ENCODE peak calls at places on chromosome 1, in five cellular contexts. D is left lung, A is heart left ventricle, O is astrocyte of the spinal cord, W is adrenal gland. P is an unnamed sample.

GRCh38 chr1:241997401-241997800 is 1.5 kb downstream of the MAP1LC3C start:
- DNase-seq in D (no peak), A (no peak), O (no peak), W (no peak), P (no peak)

GRCh38 chr1:235511470-235512240 is 7.4 kb upstream of the B3GALNT2 start:
- DNase-seq in D (no peak), A (no peak), O (no peak), W (no peak), P (no peak)

GRCh38 chr1:153627797-153628626 is at the start of gene S100A1:
- DNase-seq in D (peak), A (peak), O (no peak), W (no peak), P (peak)

GRCh38 chr1:30759718-30760281 is 2.2 kb upstream of the LAPTM5 start:
- DNase-seq in D (no peak), A (no peak), O (no peak), W (no peak), P (no peak)

GRCh38 chr1:24427469-24427862 is 11.9 kb downstream of the NIPAL3 start:
- DNase-seq in D (no peak), A (no peak), O (no peak), W (no peak), P (no peak)

GRCh38 chr1:71343686-71344416 is 263.0 kb upstream of the ZRANB2 start:
- DNase-seq in D (no peak), A (no peak), O (no peak), W (no peak), P (no peak)

GRCh38 chr1:995665-996633 is 3.9 kb downstream of the HES4 start:
- DNase-seq in D (no peak), A (peak), O (no peak), W (no peak), P (peak)

GRCh38 chr1:217425528-217425927 is 205.4 kb downstream of the GPATCH2 start:
- DNase-seq in D (no peak), A (no peak), O (no peak), W (no peak), P (no peak)

GRCh38 chr1:224644553-224645154 is 28.5 kb downstream of the CNIH3 start:
- DNase-seq in D (no peak), A (no peak), O (peak), W (peak), P (no peak)

GRCh38 chr1:212485895-212486590 is 53.3 kb downstream of the NENF start:
- DNase-seq in D (peak), A (peak), O (peak), W (peak), P (no peak)

GRCh38 chr1:54273837-54274192 is 73.8 kb downstream of the MRPL37 start:
- DNase-seq in D (no peak), A (no peak), O (peak), W (peak), P (no peak)

GRCh38 chr1:111586112-111586511 is 33.5 kb upstream of the RAP1A start:
- DNase-seq in D (no peak), A (no peak), O (no peak), W (no peak), P (no peak)

GRCh38 chr1:43121251-43121650 is 50.8 kb downstream of the EBNA1BP2 start:
- DNase-seq in D (no peak), A (no peak), O (no peak), W (no peak), P (no peak)

GRCh38 chr1:237851209-237851845 is 39.4 kb downstream of the ZP4 start:
- DNase-seq in D (no peak), A (no peak), O (peak), W (peak), P (peak)

GRCh38 chr1:164673584-164674214 is 114.7 kb downstream of the PBX1 start:
- DNase-seq in D (no peak), A (no peak), O (no peak), W (no peak), P (no peak)

GRCh38 chr1:150008699-150009098 is 1.8 kb downstream of the OTUD7B start:
- DNase-seq in D (no peak), A (no peak), O (no peak), W (no peak), P (no peak)
- H3K4me3 ChIP-seq in D (peak), A (peak), O (peak), W (no peak), P (peak)

GRCh38 chr1:229714306-229714705 is 88.3 kb downstream of the URB2 start:
- DNase-seq in D (no peak), A (no peak), O (no peak), W (no peak), P (no peak)

GRCh38 chr1:229709620-229710019 is 83.6 kb downstream of the URB2 start:
- DNase-seq in D (no peak), A (no peak), O (no peak), W (no peak), P (no peak)

GRCh38 chr1:229716064-229716463 is 90.0 kb downstream of the URB2 start:
- DNase-seq in D (no peak), A (no peak), O (peak), W (no peak), P (no peak)

GRCh38 chr1:229714964-229715603 is 89.0 kb downstream of the URB2 start:
- DNase-seq in D (no peak), A (no peak), O (no peak), W (peak), P (no peak)

DNA sequence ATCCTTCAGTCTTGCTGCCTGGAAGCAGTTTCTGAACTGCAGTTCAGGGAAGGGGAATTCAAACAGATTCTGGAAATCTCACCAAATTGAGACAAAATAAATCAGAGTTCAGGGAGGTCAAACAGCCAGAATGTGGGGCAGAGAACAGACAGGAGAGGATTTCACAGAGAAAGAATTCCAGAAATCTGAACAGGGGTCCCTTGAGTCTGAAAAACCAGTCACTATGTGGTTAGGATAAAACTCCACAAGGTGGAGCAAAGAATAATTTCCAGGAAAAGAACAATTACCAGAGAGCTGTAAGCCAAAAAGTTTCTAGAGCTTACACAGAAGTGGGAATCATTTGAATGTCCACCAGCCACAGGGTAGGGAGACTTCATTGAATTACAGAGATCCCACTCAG is 84.7 kb downstream of the URB2 start:
- DNase-seq in D (no peak), A (no peak), O (peak), W (no peak), P (no peak)
- TF ChIP-seq CTCF in D (no peak), A (no peak), O (peak), W (no peak), P (no peak)

DNA sequence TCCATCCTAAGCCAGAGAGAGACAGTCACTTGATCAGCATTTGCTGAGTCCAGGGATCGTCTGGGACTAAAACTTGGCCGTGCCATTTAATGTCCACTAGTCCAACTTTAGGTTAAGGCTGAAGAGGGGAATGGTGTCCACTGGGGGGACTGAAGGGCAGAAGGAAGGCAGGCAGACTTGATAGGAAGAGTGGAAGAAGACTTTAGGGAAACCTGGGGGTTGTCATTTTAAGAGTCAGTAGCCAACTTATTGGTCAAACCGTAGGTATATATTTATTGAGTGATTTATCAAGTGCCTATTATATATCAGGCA is 1.3 kb upstream of the LMOD1 start:
- DNase-seq in D (no peak), A (no peak), O (no peak), W (no peak), P (no peak)
- H3K4me3 ChIP-seq in D (no peak), A (no peak), O (no peak), W (no peak), P (no peak)

GRCh38 chr1:210264521-210265380 is 32.2 kb downstream of the SERTAD4 start:
- DNase-seq in D (no peak), A (no peak), O (no peak), W (no peak), P (no peak)
- TF ChIP-seq CTCF in D (no peak), A (peak), O (no peak), W (no peak), P (peak)

P was measured in dorsolateral prefrontal cortex.